ENCODE peak calls at places on chromosomes 12 and 14, in six cellular contexts. One of them, this sample, is unnamed.

GRCh38 chr12:22014041-22014782 is 31.8 kb upstream of the CMAS start:
- DNase-seq in midbrain: no peak
- DNase-seq in fibroblast of the conjunctiva: no peak
- DNase-seq in neuronal stem cell: no peak
- DNase-seq in CD8-positive, alpha-beta T cell: no peak
- DNase-seq in iPS DF 19.7: no peak
- DNase-seq in this sample: no peak

GRCh38 chr12:93157279-93157678 is 220.4 kb upstream of the NUDT4 start:
- DNase-seq in midbrain: no peak
- DNase-seq in fibroblast of the conjunctiva: no peak
- DNase-seq in neuronal stem cell: no peak
- DNase-seq in CD8-positive, alpha-beta T cell: no peak
- DNase-seq in iPS DF 19.7: no peak
- DNase-seq in this sample: no peak

GRCh38 chr12:13835657-13836056 is 145.7 kb downstream of the GRIN2B start:
- DNase-seq in midbrain: peak
- DNase-seq in fibroblast of the conjunctiva: no peak
- DNase-seq in neuronal stem cell: no peak
- DNase-seq in CD8-positive, alpha-beta T cell: no peak
- DNase-seq in iPS DF 19.7: no peak
- DNase-seq in this sample: no peak

GRCh38 chr12:101697197-101697929 is at the start of gene CHPT1:
- DNase-seq in midbrain: peak
- DNase-seq in fibroblast of the conjunctiva: no peak
- DNase-seq in neuronal stem cell: peak
- DNase-seq in CD8-positive, alpha-beta T cell: peak
- DNase-seq in iPS DF 19.7: peak
- DNase-seq in this sample: peak

GRCh38 chr14:27253946-27254345 is 656.1 kb upstream of the NOVA1 start:
- DNase-seq in midbrain: no peak
- DNase-seq in fibroblast of the conjunctiva: no peak
- DNase-seq in neuronal stem cell: no peak
- DNase-seq in CD8-positive, alpha-beta T cell: no peak
- DNase-seq in iPS DF 19.7: no peak
- DNase-seq in this sample: no peak

GRCh38 chr14:96176811-96177211 is 27.8 kb upstream of the BDKRB2 start:
- DNase-seq in midbrain: peak
- DNase-seq in fibroblast of the conjunctiva: peak
- DNase-seq in neuronal stem cell: no peak
- DNase-seq in CD8-positive, alpha-beta T cell: no peak
- DNase-seq in iPS DF 19.7: no peak
- DNase-seq in this sample: no peak

GRCh38 chr12:116832353-116832752 is 48.9 kb downstream of the HRK start:
- DNase-seq in midbrain: no peak
- DNase-seq in fibroblast of the conjunctiva: no peak
- DNase-seq in neuronal stem cell: no peak
- DNase-seq in CD8-positive, alpha-beta T cell: no peak
- DNase-seq in iPS DF 19.7: no peak
- DNase-seq in this sample: no peak

GRCh38 chr12:15364221-15365170 is 42.2 kb downstream of the PTPRO start:
- DNase-seq in midbrain: no peak
- DNase-seq in fibroblast of the conjunctiva: no peak
- DNase-seq in neuronal stem cell: no peak
- DNase-seq in CD8-positive, alpha-beta T cell: no peak
- DNase-seq in iPS DF 19.7: no peak
- DNase-seq in this sample: no peak

GRCh38 chr12:41606741-41607460 is 418.8 kb downstream of the PDZRN4 start:
- DNase-seq in midbrain: no peak
- DNase-seq in fibroblast of the conjunctiva: no peak
- DNase-seq in neuronal stem cell: no peak
- DNase-seq in CD8-positive, alpha-beta T cell: no peak
- DNase-seq in iPS DF 19.7: no peak
- DNase-seq in this sample: no peak

GRCh38 chr12:14892726-14893442 is 7.2 kb upstream of the MGP start:
- DNase-seq in midbrain: peak
- DNase-seq in fibroblast of the conjunctiva: peak
- DNase-seq in neuronal stem cell: no peak
- DNase-seq in CD8-positive, alpha-beta T cell: no peak
- DNase-seq in iPS DF 19.7: no peak
- DNase-seq in this sample: no peak